ENCODE peak calls at places on chromosomes 1 and 21, in four cellular contexts. One of them, this sample, is unnamed.

GRCh38 chr21:16305686-16306085 is 575.9 kb downstream of the USP25 start:
- DNase-seq in Right ventricle myocardium superior: no peak
- DNase-seq in HTR-8/SVneo: no peak
- DNase-seq in fibroblast of lung: no peak
- DNase-seq in this sample: peak; percentile 37

GRCh38 chr1:23395849-23396248 is 26.2 kb upstream of the ZNF436 start:
- DNase-seq in HTR-8/SVneo: no peak
- DNase-seq in Right ventricle myocardium superior: no peak
- DNase-seq in fibroblast of lung: no peak
- DNase-seq in this sample: no peak

GRCh38 chr1:199124351-199124750 is 485.5 kb downstream of the PTPRC start:
- DNase-seq in Right ventricle myocardium superior: no peak
- DNase-seq in HTR-8/SVneo: no peak
- DNase-seq in fibroblast of lung: peak; percentile 13
- DNase-seq in this sample: no peak

GRCh38 chr21:38726482-38726881 is 79.2 kb upstream of the ETS2 start:
- DNase-seq in HTR-8/SVneo: no peak
- DNase-seq in fibroblast of lung: no peak
- DNase-seq in Right ventricle myocardium superior: no peak
- DNase-seq in this sample: no peak

GRCh38 chr21:45524756-45525152 is 17.5 kb downstream of the SLC19A1 start:
- DNase-seq in HTR-8/SVneo: no peak
- DNase-seq in fibroblast of lung: no peak
- DNase-seq in Right ventricle myocardium superior: peak; percentile 15
- DNase-seq in this sample: no peak

GRCh38 chr1:159951551-159951950 is 2.5 kb downstream of the SLAMF9 start:
- DNase-seq in fibroblast of lung: no peak
- DNase-seq in Right ventricle myocardium superior: no peak
- DNase-seq in HTR-8/SVneo: no peak
- DNase-seq in this sample: no peak

GRCh38 chr1:17276568-17276967 is 27.7 kb downstream of the PADI3 start:
- DNase-seq in HTR-8/SVneo: no peak
- DNase-seq in Right ventricle myocardium superior: peak; percentile 61
- DNase-seq in fibroblast of lung: no peak
- DNase-seq in this sample: peak; percentile 60

GRCh38 chr1:202835548-202836072 is 24.9 kb downstream of the PCAT6 start:
- DNase-seq in fibroblast of lung: no peak
- DNase-seq in Right ventricle myocardium superior: no peak
- DNase-seq in HTR-8/SVneo: no peak
- DNase-seq in this sample: no peak

GRCh38 chr1:8689431-8690252 is 127.8 kb downstream of the RERE start:
- DNase-seq in HTR-8/SVneo: no peak
- DNase-seq in fibroblast of lung: peak; percentile 52
- DNase-seq in Right ventricle myocardium superior: no peak
- DNase-seq in this sample: no peak

GRCh38 chr1:205351984-205352713 is 4.6 kb downstream of the KLHDC8A start:
- DNase-seq in fibroblast of lung: peak; percentile 27
- DNase-seq in HTR-8/SVneo: no peak
- DNase-seq in Right ventricle myocardium superior: no peak
- DNase-seq in this sample: peak; percentile 43

GRCh38 chr1:65344171-65344570 is 34.8 kb downstream of the DNAJC6 start:
- DNase-seq in HTR-8/SVneo: no peak
- DNase-seq in Right ventricle myocardium superior: no peak
- DNase-seq in fibroblast of lung: no peak
- DNase-seq in this sample: no peak

GRCh38 chr1:23814016-23814415 is 11.2 kb downstream of the HMGCL start:
- DNase-seq in HTR-8/SVneo: no peak
- DNase-seq in fibroblast of lung: no peak
- DNase-seq in Right ventricle myocardium superior: no peak
- DNase-seq in this sample: peak; percentile 50

GRCh38 chr1:116971481-116971880 is 30.1 kb upstream of the CD101 start:
- DNase-seq in HTR-8/SVneo: no peak
- DNase-seq in Right ventricle myocardium superior: no peak
- DNase-seq in fibroblast of lung: no peak
- DNase-seq in this sample: no peak

GRCh38 chr1:198543670-198544260 is 3.3 kb upstream of the ATP6V1G3 start:
- DNase-seq in Right ventricle myocardium superior: no peak
- DNase-seq in fibroblast of lung: no peak
- DNase-seq in HTR-8/SVneo: no peak
- DNase-seq in this sample: no peak

GRCh38 chr1:18881642-18882431 is 20.5 kb downstream of the ALDH4A1 start:
- DNase-seq in HTR-8/SVneo: no peak
- DNase-seq in fibroblast of lung: no peak
- DNase-seq in Right ventricle myocardium superior: no peak
- DNase-seq in this sample: no peak

GRCh38 chr1:111369645-111370044 is 57.9 kb downstream of the OVGP1 start:
- DNase-seq in HTR-8/SVneo: no peak
- DNase-seq in Right ventricle myocardium superior: no peak
- DNase-seq in fibroblast of lung: no peak
- DNase-seq in this sample: no peak

GRCh38 chr1:63843884-63844283 is 70.1 kb downstream of the ROR1 start:
- DNase-seq in HTR-8/SVneo: no peak
- DNase-seq in fibroblast of lung: no peak
- DNase-seq in Right ventricle myocardium superior: no peak
- DNase-seq in this sample: no peak

GRCh38 chr1:17547271-17547670 is 7.8 kb downstream of the ARHGEF10L start:
- DNase-seq in HTR-8/SVneo: no peak
- DNase-seq in Right ventricle myocardium superior: no peak
- DNase-seq in fibroblast of lung: no peak
- DNase-seq in this sample: no peak

GRCh38 chr1:3899776-3900149 is 309 bp downstream of the C1orf174 start:
- DNase-seq in fibroblast of lung: no peak
- DNase-seq in Right ventricle myocardium superior: no peak
- DNase-seq in HTR-8/SVneo: no peak
- DNase-seq in this sample: no peak

GRCh38 chr1:212614398-212615091 is 6.0 kb downstream of the ATF3 start:
- DNase-seq in HTR-8/SVneo: no peak
- DNase-seq in fibroblast of lung: no peak
- DNase-seq in Right ventricle myocardium superior: no peak
- DNase-seq in this sample: no peak

GRCh38 chr1:18547460-18547859 is 66.7 kb downstream of the KLHDC7A start:
- DNase-seq in HTR-8/SVneo: no peak
- DNase-seq in Right ventricle myocardium superior: no peak
- DNase-seq in fibroblast of lung: no peak
- DNase-seq in this sample: no peak

GRCh38 chr1:1775364-1776226 is 2.7 kb downstream of the NADK start:
- DNase-seq in Right ventricle myocardium superior: no peak
- DNase-seq in fibroblast of lung: no peak
- DNase-seq in HTR-8/SVneo: no peak
- DNase-seq in this sample: no peak

GRCh38 chr1:23217421-23218115 is at the start of gene HTR1D:
- DNase-seq in HTR-8/SVneo: peak; percentile 29
- DNase-seq in Right ventricle myocardium superior: no peak
- DNase-seq in fibroblast of lung: no peak
- DNase-seq in this sample: no peak

GRCh38 chr1:64841330-64842065 is 96.6 kb downstream of the RAVER2 start:
- DNase-seq in Right ventricle myocardium superior: no peak
- DNase-seq in HTR-8/SVneo: no peak
- DNase-seq in fibroblast of lung: no peak
- DNase-seq in this sample: peak; percentile 61

GRCh38 chr1:12188115-12188514 is 21.3 kb downstream of the TNFRSF1B start:
- DNase-seq in HTR-8/SVneo: no peak
- DNase-seq in Right ventricle myocardium superior: no peak
- DNase-seq in fibroblast of lung: no peak
- DNase-seq in this sample: no peak

GRCh38 chr1:147225193-147225730 is at the start of gene FMO5:
- DNase-seq in HTR-8/SVneo: peak; percentile 25
- DNase-seq in Right ventricle myocardium superior: peak; percentile 82
- DNase-seq in fibroblast of lung: peak; percentile 76
- DNase-seq in this sample: peak; percentile 76

GRCh38 chr1:42767510-42767924 is 468 bp downstream of the C1orf50 start:
- DNase-seq in fibroblast of lung: no peak
- DNase-seq in HTR-8/SVneo: no peak
- DNase-seq in Right ventricle myocardium superior: no peak
- DNase-seq in this sample: peak; percentile 19

GRCh38 chr1:6911974-6912373 is 126.7 kb downstream of the CAMTA1 start:
- DNase-seq in Right ventricle myocardium superior: no peak
- DNase-seq in fibroblast of lung: peak; percentile 30
- DNase-seq in HTR-8/SVneo: no peak
- DNase-seq in this sample: peak; percentile 6

This sample was measured in cardiac fibroblast.